ENCODE peak calls at places on chromosomes 5 and 9, in eight cellular contexts. D is adrenal gland, H is prostate gland, U is endothelial cell of umbilical vein, T is heart left ventricle, V is esophagus squamous epithelium, J is GM12891, B is GM12878. E is an unnamed sample.

GRCh38 chr5:170974487-170974886 is 112.7 kb downstream of the RANBP17 start:
- DNase-seq in D (no peak), H (no peak), U (no peak), T (no peak), V (no peak), J (no peak), B (no peak), E (no peak)

GRCh38 chr9:124291801-124292396 is 34.1 kb downstream of the NEK6 start:
- DNase-seq in D (no peak), H (no peak), U (no peak), T (peak; percentile 63), V (no peak), J (no peak), B (peak; percentile 77), E (no peak)

GRCh38 chr9:123326662-123327093 is 29.3 kb upstream of the CRB2 start:
- DNase-seq in D (no peak), H (no peak), U (no peak), T (no peak), V (no peak), J (no peak), B (no peak), E (no peak)

GRCh38 chr9:69476016-69476415 is 151.0 kb downstream of the ENTREP1 start:
- DNase-seq in D (no peak), H (no peak), U (no peak), T (no peak), V (no peak), J (no peak), B (no peak), E (no peak)

GRCh38 chr5:135075621-135076585 is 41.9 kb upstream of the PITX1 start:
- DNase-seq in D (no peak), H (peak; percentile 57), U (no peak), T (no peak), V (no peak), J (no peak), B (no peak), E (peak; percentile 78)

GRCh38 chr5:168226012-168226411 is 65.4 kb upstream of the WWC1 start:
- DNase-seq in D (no peak), H (no peak), U (no peak), T (no peak), V (no peak), J (no peak), B (no peak), E (no peak)

GRCh38 chr5:159735749-159736660 is 180.3 kb upstream of the ADRA1B start:
- DNase-seq in D (no peak), H (no peak), U (no peak), T (no peak), V (no peak), J (no peak), B (no peak), E (no peak)

GRCh38 chr5:141874262-141874964 is 3.8 kb downstream of the PCDH1 start:
- DNase-seq in D (peak; percentile 70), H (no peak), U (no peak), T (no peak), V (no peak), J (no peak), B (no peak), E (no peak)

GRCh38 chr5:35442916-35443639 is 174.6 kb upstream of the SPEF2 start:
- DNase-seq in D (no peak), H (no peak), U (no peak), T (no peak), V (no peak), J (no peak), B (no peak), E (no peak)

GRCh38 chr9:23041466-23041865 is 594.8 kb downstream of the DMRTA1 start:
- DNase-seq in D (no peak), H (no peak), U (peak; percentile 23), T (no peak), V (no peak), J (no peak), B (no peak), E (no peak)

GRCh38 chr5:1048861-1049838 is 40.5 kb downstream of the NKD2 start:
- DNase-seq in D (no peak), H (no peak), U (no peak), T (peak; percentile 47), V (no peak), J (no peak), B (no peak), E (no peak)

GRCh38 chr5:113119271-113119924 is 142.8 kb downstream of the DCP2 start:
- DNase-seq in D (peak; percentile 61), H (no peak), U (peak; percentile 16), T (peak; percentile 82), V (no peak), J (no peak), B (no peak), E (no peak)

GRCh38 chr5:175235251-175235963 is 208.6 kb downstream of the DRD1 start:
- DNase-seq in D (no peak), H (no peak), U (no peak), T (no peak), V (no peak), J (no peak), B (no peak), E (no peak)

GRCh38 chr5:172445866-172446265 is 8.5 kb downstream of the SH3PXD2B start:
- DNase-seq in D (peak; percentile 65), H (no peak), U (no peak), T (no peak), V (no peak), J (no peak), B (no peak), E (no peak)

GRCh38 chr9:21902112-21902511 is 92.1 kb downstream of the CDKN2A start:
- DNase-seq in D (no peak), H (no peak), U (peak; percentile 25), T (no peak), V (no peak), J (no peak), B (no peak), E (no peak)

GRCh38 chr5:2633992-2634391 is 117.5 kb downstream of the IRX2 start:
- DNase-seq in D (no peak), H (no peak), U (no peak), T (no peak), V (no peak), J (no peak), B (no peak), E (no peak)

GRCh38 chr9:34253460-34253837 is 74.6 kb downstream of the UBAP1 start:
- DNase-seq in D (peak; percentile 80), H (no peak), U (no peak), T (peak; percentile 68), V (no peak), J (no peak), B (no peak), E (no peak)

GRCh38 chr9:36765468-36766341 is 193.0 kb downstream of the MELK start:
- DNase-seq in D (peak; percentile 63), H (peak; percentile 31), U (peak; percentile 8), T (peak; percentile 78), V (peak; percentile 24), J (peak; percentile 92), B (peak; percentile 91), E (no peak)
- TF ChIP-seq POLR2A in D (no peak), H (no peak), U (no peak), T (no peak), V (no peak), J (no peak), B (peak; percentile 78), E (no peak)

GRCh38 chr9:78303377-78304062 is 6.6 kb downstream of the PSAT1 start:
- DNase-seq in D (peak; percentile 80), H (no peak), U (no peak), T (no peak), V (no peak), J (no peak), B (no peak), E (no peak)

GRCh38 chr9:78311075-78311474 is 14.2 kb downstream of the PSAT1 start:
- DNase-seq in D (no peak), H (no peak), U (no peak), T (no peak), V (no peak), J (no peak), B (no peak), E (no peak)

GRCh38 chr9:78304357-78304756 is 7.4 kb downstream of the PSAT1 start:
- DNase-seq in D (no peak), H (no peak), U (no peak), T (no peak), V (no peak), J (no peak), B (no peak), E (no peak)

GRCh38 chr9:78306222-78307076 is 9.5 kb downstream of the PSAT1 start:
- DNase-seq in D (no peak), H (no peak), U (no peak), T (no peak), V (no peak), J (no peak), B (no peak), E (no peak)

DNA sequence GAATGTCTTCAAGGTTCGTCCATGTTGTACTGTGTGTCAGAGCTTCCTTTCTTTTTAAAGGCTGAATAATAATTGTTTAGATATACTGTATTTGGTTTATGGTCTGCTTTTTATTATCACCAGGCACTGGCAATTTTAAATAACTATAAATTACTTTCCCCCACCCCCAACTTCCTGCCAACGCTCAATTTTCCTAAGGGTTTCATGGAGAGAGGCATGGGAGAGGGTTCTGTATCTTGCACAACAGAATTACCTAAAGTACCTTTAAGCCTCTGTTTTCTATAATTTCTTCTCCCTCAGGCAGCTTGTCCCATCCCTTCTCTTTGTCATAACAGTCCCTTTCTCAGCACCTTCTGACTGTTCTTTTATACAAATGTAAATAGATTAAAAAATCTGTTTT is 10.4 kb downstream of the PSAT1 start:
- DNase-seq in D (no peak), H (no peak), U (no peak), T (no peak), V (no peak), J (no peak), B (no peak), E (no peak)
- TF ChIP-seq POLR2A in D (no peak), H (no peak), U (no peak), T (no peak), V (no peak), J (no peak), B (no peak), E (no peak)

GRCh38 chr9:129490583-129491485 is 130.1 kb downstream of the C9orf50 start:
- DNase-seq in D (no peak), H (no peak), U (no peak), T (no peak), V (no peak), J (no peak), B (no peak), E (no peak)
- TF ChIP-seq POLR2A in D (no peak), H (no peak), U (no peak), T (peak; percentile 24), V (no peak), J (no peak), B (no peak), E (no peak)

DNA sequence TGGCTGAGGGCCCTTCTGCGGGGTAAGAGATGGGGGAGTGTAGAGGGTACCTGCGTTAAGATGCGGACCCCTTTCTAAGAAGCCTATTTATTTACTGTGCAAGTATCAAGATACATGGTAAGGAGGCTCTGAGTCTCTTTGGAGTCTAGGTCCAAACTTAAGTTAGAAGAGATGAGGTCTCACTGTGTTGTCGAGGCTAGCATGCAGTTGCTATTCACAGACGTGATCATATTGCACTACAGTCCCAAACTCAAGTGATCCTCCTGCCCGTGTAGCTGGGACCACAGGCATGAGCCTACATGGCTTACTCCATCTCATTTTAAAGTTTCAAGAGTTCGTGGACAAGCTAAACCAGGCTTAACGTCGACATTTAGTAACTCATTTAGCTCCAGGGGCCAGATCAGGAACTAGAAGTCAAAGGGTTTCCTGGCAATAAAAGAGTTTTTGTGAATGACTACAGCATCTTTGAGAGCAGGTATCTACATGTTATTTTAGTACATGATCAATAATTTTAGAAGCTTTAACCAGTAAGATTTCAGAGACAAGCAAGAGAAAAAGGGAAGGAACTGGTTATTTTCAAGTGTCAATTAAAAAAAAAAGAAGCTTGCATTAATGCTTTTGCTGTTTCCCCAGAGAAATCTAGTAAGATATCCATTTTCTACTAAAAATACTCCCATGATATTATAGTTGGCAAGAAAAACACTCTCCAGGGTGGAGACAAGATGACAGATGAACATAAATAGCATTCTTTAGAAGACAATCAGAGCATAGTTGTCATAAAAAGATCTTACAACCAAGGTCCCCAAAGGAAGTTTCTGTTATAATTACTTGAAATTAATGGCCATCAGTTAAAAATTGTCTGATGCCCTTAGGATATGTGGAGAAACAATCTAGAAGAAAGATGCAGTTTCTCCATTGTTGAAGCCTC is 141.3 kb downstream of the SCAMP1 start:
- DNase-seq in D (no peak), H (no peak), U (peak; percentile 19), T (no peak), V (no peak), J (no peak), B (no peak), E (no peak)
- TF ChIP-seq POLR2A in D (no peak), H (no peak), U (no peak), T (no peak), V (no peak), J (no peak), B (no peak), E (no peak)

E was measured in H54.